ENCODE peak calls at places on chromosomes 5 and 9, in seven cellular contexts. F is mesendoderm, G is H9, I is IMR-90, L is neuronal stem cell, S is mesenchymal stem cell, P is H1. C is an unnamed sample.

GRCh38 chr9:1443450-1443849 is 393.3 kb downstream of the DMRT2 start:
- DNase-seq in F (no peak), G (no peak), I (no peak), L (no peak), S (no peak), P (no peak), C (no peak)

GRCh38 chr5:35405938-35406337 is 175.7 kb upstream of the PRLR start:
- DNase-seq in F (no peak), G (no peak), I (no peak), L (no peak), S (no peak), P (no peak), C (no peak)

GRCh38 chr5:170330568-170331054 is 33.0 kb upstream of the LCP2 start:
- DNase-seq in F (no peak), G (no peak), I (no peak), L (no peak), S (no peak), P (no peak), C (no peak)

GRCh38 chr5:156479864-156480263 is 152.9 kb downstream of the SGCD start:
- DNase-seq in F (peak), G (no peak), I (peak), L (no peak), S (peak), P (no peak), C (peak)

GRCh38 chr5:175688352-175689146 is 30.7 kb downstream of the HRH2 start:
- DNase-seq in F (peak), G (no peak), I (no peak), L (no peak), S (no peak), P (no peak), C (no peak)

GRCh38 chr5:56144211-56144610 is 88.9 kb downstream of the ANKRD55 start:
- DNase-seq in F (no peak), G (no peak), I (no peak), L (no peak), S (no peak), P (no peak), C (peak)

GRCh38 chr9:96644137-96644536 is 11.0 kb downstream of the PRXL2C start:
- DNase-seq in F (no peak), G (no peak), I (no peak), L (no peak), S (no peak), P (no peak), C (no peak)

GRCh38 chr9:22141906-22142305 is 132.8 kb upstream of the CDKN2B start:
- DNase-seq in F (no peak), G (no peak), I (peak), L (no peak), S (peak), P (no peak), C (no peak)

GRCh38 chr9:37587521-37587920 is 4.9 kb downstream of the TOMM5 start:
- DNase-seq in F (no peak), G (no peak), I (no peak), L (no peak), S (no peak), P (no peak), C (no peak)

GRCh38 chr5:66151491-66151890 is 7.4 kb downstream of the SREK1 start:
- DNase-seq in F (no peak), G (no peak), I (no peak), L (no peak), S (no peak), P (no peak), C (no peak)

GRCh38 chr9:72365525-72366256 is 683 bp upstream of the ZFAND5 start:
- DNase-seq in F (peak), G (peak), I (peak), L (no peak), S (peak), P (no peak), C (peak)

GRCh38 chr5:22649076-22649475 is 204.1 kb downstream of the CDH12 start:
- DNase-seq in F (no peak), G (no peak), I (no peak), L (no peak), S (no peak), P (no peak), C (no peak)

GRCh38 chr5:112263469-112263868 is 155.6 kb downstream of the EPB41L4A start:
- DNase-seq in F (no peak), G (no peak), I (no peak), L (no peak), S (no peak), P (no peak), C (no peak)

GRCh38 chr9:70567511-70567910 is 153.1 kb upstream of the KLF9 start:
- DNase-seq in F (no peak), G (no peak), I (no peak), L (no peak), S (no peak), P (no peak), C (no peak)

GRCh38 chr5:26942481-26942880 is 95.9 kb downstream of the CDH9 start:
- DNase-seq in F (no peak), G (no peak), I (peak), L (no peak), S (peak), P (no peak), C (no peak)

GRCh38 chr5:124342027-124342471 is 404.4 kb downstream of the ZNF608 start:
- DNase-seq in F (no peak), G (no peak), I (peak), L (no peak), S (peak), P (no peak), C (no peak)

GRCh38 chr5:75498208-75498777 is 13.1 kb downstream of the CERT1 start:
- DNase-seq in F (peak), G (peak), I (no peak), L (no peak), S (no peak), P (no peak), C (no peak)
- H4K8ac ChIP-seq in F (no peak), G (no peak), I (no peak), L (no peak), S (no peak), P (peak), C (no peak)

DNA sequence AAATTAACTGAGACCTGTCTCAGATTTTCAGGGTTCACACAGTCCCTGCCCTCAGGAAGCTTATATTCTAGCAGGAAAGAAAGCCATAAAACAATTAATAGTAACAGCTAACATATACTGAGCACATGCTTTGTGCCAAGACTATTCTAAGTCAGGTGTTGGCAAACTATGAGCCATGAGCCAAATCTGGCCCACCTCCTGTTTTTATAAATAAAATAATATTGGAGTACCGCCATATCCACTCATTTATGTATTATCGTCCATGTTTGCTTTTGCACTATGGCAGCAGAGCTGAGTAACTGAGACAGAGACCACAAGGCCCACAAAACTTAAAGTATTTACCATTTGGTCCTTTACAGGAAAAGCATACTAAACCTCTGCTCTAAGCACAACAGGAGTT is 83.3 kb upstream of the TRIO start:
- DNase-seq in F (no peak), G (no peak), I (peak), L (no peak), S (no peak), P (no peak), C (no peak)
- H4K8ac ChIP-seq in F (no peak), G (no peak), I (peak), L (no peak), S (no peak), P (no peak), C (no peak)

GRCh38 chr5:161988069-161988468 is 79.5 kb upstream of the GABRG2 start:
- DNase-seq in F (no peak), G (no peak), I (no peak), L (no peak), S (no peak), P (no peak), C (no peak)
- H4K8ac ChIP-seq in F (no peak), G (no peak), I (no peak), L (no peak), S (no peak), P (no peak), C (no peak)

DNA sequence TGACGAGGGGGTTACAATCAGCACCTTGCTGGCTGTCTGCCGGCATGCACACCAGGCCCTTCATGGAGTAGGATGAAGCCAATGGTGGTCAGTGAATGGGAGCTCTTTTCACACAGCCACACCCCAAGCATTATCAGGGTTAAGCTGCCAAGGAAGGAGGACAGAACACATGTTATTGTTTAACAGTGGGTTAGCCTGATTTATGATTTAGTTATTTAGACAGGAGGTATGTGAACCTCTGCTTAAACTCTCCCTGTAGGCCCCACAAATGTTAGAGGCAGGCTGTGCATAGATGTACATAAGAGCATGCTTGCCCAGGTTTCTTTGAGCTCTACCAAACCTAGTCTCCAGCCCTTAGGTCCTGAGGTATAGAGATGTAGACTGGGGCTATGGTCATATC is 262.9 kb downstream of the SPOCK1 start:
- DNase-seq in F (no peak), G (no peak), I (no peak), L (no peak), S (no peak), P (no peak), C (no peak)
- H4K8ac ChIP-seq in F (no peak), G (no peak), I (no peak), L (no peak), S (no peak), P (no peak), C (no peak)

GRCh38 chr5:143568105-143568504 is 164.6 kb upstream of the NR3C1 start:
- DNase-seq in F (no peak), G (no peak), I (no peak), L (no peak), S (no peak), P (no peak), C (no peak)
- H4K8ac ChIP-seq in F (no peak), G (no peak), I (no peak), L (no peak), S (no peak), P (no peak), C (no peak)

DNA sequence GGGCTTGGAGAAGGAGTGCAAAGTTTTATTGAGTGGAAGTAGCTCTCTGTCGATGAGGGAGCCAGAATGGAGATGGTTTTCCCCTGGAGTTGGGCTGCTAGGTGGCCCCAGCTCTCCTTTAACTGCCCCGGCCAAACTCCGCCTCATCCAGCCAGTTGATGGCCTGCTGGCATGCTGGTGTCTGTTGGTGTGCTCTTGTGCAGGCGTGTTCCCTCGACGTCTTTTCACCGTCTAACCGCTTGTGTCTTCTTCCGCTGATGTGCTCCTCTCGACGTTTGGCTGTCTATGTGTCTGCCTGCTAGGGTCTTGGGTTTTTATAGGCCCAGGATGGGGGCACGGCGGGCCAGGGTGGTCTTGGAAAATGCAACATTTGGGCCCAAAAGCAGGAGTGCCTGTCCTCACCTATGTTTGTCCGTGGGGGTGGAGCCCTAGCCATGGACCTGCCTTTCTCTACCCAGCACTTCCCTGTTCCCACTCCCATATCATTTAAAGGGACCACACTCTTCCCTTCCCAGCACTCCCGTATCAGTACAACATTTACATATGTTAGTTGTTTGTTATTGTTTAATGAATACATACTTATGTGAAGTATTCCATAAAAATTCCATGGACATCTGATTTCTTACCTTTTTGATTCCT is 97.9 kb downstream of the CDC42SE2 start:
- DNase-seq in F (no peak), G (peak), I (no peak), L (no peak), S (no peak), P (no peak), C (no peak)
- H4K8ac ChIP-seq in F (no peak), G (no peak), I (no peak), L (no peak), S (peak), P (no peak), C (no peak)

GRCh38 chr9:115913666-115914065 is 239.9 kb upstream of the PAPPA start:
- DNase-seq in F (no peak), G (no peak), I (peak), L (no peak), S (peak), P (no peak), C (no peak)
- H4K8ac ChIP-seq in F (no peak), G (no peak), I (no peak), L (no peak), S (no peak), P (no peak), C (no peak)

C was measured in trophoblast cell.